ENCODE peak calls at places on chromosomes 1 and 21, in seven cellular contexts. P is progenitor cell of endocrine pancreas, V is A549, B is neural crest cell, L is fibroblast of villous mesenchyme, R is HFF-Myc, U is GM10248. K is an unnamed sample.
A peak's percentile ranks its signal among the peaks of the same experiment; 100 is the strongest.

GRCh38 chr1:52544665-52545525 is 8.0 kb downstream of the TUT4 start:
- DNase-seq in L (peak; percentile 31), V (no peak), B (no peak), R (no peak), U (no peak), P (no peak), K (no peak)

GRCh38 chr1:16275591-16275990 is 38.6 kb upstream of the CPLANE2 start:
- DNase-seq in P (no peak), L (no peak), R (no peak), U (no peak), B (no peak), V (no peak), K (no peak)

GRCh38 chr1:209850342-209850979 is 22.7 kb downstream of the UTP25 start:
- DNase-seq in U (peak; percentile 55), L (peak; percentile 74), B (peak; percentile 34), V (peak; percentile 55), R (no peak), P (peak; percentile 28), K (peak; percentile 84)

GRCh38 chr1:158043232-158043631 is 49.8 kb downstream of the KIRREL1 start:
- DNase-seq in V (no peak), P (no peak), L (no peak), R (no peak), U (no peak), B (peak; percentile 54), K (peak; percentile 45)

GRCh38 chr1:91768786-91769697 is 116.9 kb downstream of the TGFBR3 start:
- DNase-seq in V (no peak), U (no peak), B (no peak), R (no peak), P (no peak), L (no peak), K (no peak)

GRCh38 chr1:178632619-178633018 is 92.4 kb upstream of the RALGPS2 start:
- DNase-seq in P (no peak), B (no peak), V (no peak), R (no peak), L (no peak), U (no peak), K (peak; percentile 82)

GRCh38 chr1:200665851-200666250 is 3.9 kb downstream of the DDX59 start:
- DNase-seq in B (no peak), R (no peak), L (no peak), V (no peak), P (no peak), U (no peak), K (peak; percentile 88)

GRCh38 chr1:157628773-157629172 is 30.9 kb upstream of the FCRL4 start:
- DNase-seq in L (no peak), R (no peak), U (no peak), V (no peak), P (no peak), B (no peak), K (no peak)

GRCh38 chr1:225848044-225848955 is 33.9 kb downstream of the TMEM63A start:
- DNase-seq in B (no peak), L (peak; percentile 22), V (no peak), U (peak; percentile 67), P (no peak), R (no peak), K (no peak)

GRCh38 chr21:34807881-34808568 is 139.2 kb downstream of the CLIC6 start:
- DNase-seq in B (no peak), P (no peak), R (peak; percentile 48), U (peak; percentile 33), V (peak; percentile 70), L (peak; percentile 98), K (peak; percentile 97)

GRCh38 chr1:16612332-16613172 is 812 bp downstream of the NBPF1 start:
- DNase-seq in L (peak; percentile 96), B (peak; percentile 58), P (no peak), V (peak; percentile 62), R (peak; percentile 77), U (peak; percentile 62), K (peak; percentile 97)

GRCh38 chr21:45386728-45387371 is 18.1 kb upstream of the COL18A1 start:
- DNase-seq in P (no peak), R (peak; percentile 95), L (peak; percentile 97), U (no peak), V (peak; percentile 45), B (no peak), K (peak; percentile 87)

GRCh38 chr1:74161494-74161893 is 36.5 kb downstream of the LRRIQ3 start:
- DNase-seq in B (no peak), L (peak; percentile 0), V (no peak), U (no peak), R (no peak), P (no peak), K (no peak)

GRCh38 chr1:203289982-203290260 is 15.4 kb upstream of the BTG2 start:
- DNase-seq in P (no peak), V (no peak), U (no peak), R (no peak), L (no peak), B (no peak), K (no peak)

GRCh38 chr1:210239295-210240155 is 6.9 kb downstream of the SERTAD4 start:
- DNase-seq in P (no peak), R (peak; percentile 90), U (no peak), V (peak; percentile 51), L (peak; percentile 88), B (no peak), K (peak; percentile 97)

GRCh38 chr1:17829579-17829978 is 74.4 kb downstream of the ACTL8 start:
- DNase-seq in U (no peak), V (no peak), P (no peak), L (no peak), B (no peak), R (no peak), K (no peak)

GRCh38 chr1:161192476-161193465 is 6.1 kb downstream of the ADAMTS4 start:
- DNase-seq in B (peak; percentile 65), V (peak; percentile 72), R (no peak), U (peak; percentile 83), L (peak; percentile 76), P (peak; percentile 36), K (peak; percentile 78)

GRCh38 chr1:153919879-153920852 is 2.6 kb downstream of the GATAD2B start:
- DNase-seq in R (peak; percentile 65), B (no peak), P (no peak), V (peak; percentile 18), L (peak; percentile 37), U (no peak), K (peak; percentile 47)
- TF ChIP-seq CTCF in R (peak; percentile 21), B (peak; percentile 27), P (peak; percentile 12), V (no peak), L (peak; percentile 29), U (peak; percentile 57), K (peak; percentile 51)

DNA sequence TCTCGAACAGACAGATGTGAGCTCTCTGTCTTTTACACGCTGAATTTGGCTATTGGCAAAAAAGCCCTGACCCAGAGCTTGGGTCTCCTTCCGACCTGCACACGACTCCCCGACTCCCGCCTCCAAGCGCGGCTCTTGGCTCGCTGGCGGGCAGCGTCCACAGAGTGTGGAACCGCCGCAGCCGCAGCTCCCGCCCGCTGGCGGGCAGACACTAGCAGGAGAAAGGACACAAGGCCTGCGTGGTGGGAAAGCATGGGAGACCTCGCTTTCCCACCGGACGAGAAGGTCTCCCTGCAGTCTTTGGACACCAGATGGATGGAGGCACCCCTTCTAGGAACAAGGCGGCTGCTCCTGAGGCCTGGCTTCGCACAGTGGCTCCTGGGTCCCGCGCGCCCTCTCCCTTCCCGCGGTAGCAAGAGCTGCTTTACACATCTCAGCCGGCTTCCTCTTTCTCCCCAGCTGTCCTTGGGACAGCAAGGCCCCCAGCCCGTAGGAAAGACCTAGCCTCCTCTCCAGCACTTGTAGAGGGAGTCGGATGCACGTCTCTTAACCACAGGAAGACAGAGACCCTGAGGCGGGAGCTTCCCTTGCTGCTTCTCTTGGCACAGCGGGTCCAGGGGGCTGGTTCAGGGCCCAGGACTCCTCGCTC is 92.1 kb downstream of the PRKAB2 start:
- DNase-seq in P (no peak), V (no peak), B (no peak), R (no peak), L (no peak), U (no peak), K (no peak)
- TF ChIP-seq CTCF in P (no peak), V (no peak), B (no peak), R (no peak), L (no peak), U (no peak), K (no peak)

GRCh38 chr1:12031039-12031980 is 12.0 kb downstream of the MIIP start:
- DNase-seq in V (peak; percentile 28), L (peak; percentile 39), R (no peak), B (peak; percentile 23), P (no peak), U (peak; percentile 71), K (peak; percentile 27)
- TF ChIP-seq CTCF in V (peak; percentile 42), L (peak; percentile 71), R (peak; percentile 73), B (peak; percentile 47), P (peak; percentile 28), U (peak; percentile 66), K (peak; percentile 57)

GRCh38 chr1:182568647-182569284 is 20.3 kb downstream of the RNASEL start:
- DNase-seq in P (no peak), V (no peak), L (no peak), B (no peak), R (no peak), U (peak; percentile 27), K (no peak)
- TF ChIP-seq CTCF in P (no peak), V (no peak), L (no peak), B (no peak), R (no peak), U (no peak), K (no peak)

DNA sequence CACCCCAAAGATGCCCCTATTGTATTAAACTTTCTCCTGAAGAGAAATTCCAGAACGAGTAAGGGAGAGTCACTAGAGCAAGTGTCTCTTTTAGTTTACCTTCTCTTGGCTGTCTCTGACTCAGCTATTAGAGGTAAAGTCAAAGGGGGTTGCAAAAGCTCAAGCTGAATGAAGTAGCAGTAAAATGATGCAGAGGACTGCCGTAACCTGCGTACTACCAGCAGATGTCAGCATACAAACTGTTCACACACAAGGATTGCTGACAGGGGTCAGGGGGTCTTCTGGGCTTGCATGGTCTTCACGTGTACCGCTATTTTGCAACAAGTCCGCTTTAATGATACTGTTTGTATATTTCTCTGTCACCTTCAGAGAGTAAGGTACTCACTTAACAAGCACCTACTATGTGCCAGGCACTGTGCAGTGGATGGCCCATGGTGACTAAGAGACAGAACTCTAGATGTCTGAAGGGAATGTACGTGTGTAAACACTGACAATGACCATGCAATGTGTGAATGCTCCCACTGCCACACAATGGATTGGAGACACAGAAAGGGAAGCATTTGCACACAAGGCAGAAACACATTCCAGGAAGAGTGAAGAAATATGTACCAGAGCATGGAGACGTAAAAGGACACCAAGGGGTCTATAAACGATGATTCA is 34.9 kb downstream of the CHML start:
- DNase-seq in L (peak; percentile 17), P (no peak), B (no peak), R (no peak), V (peak; percentile 79), U (no peak), K (no peak)
- TF ChIP-seq CTCF in L (peak; percentile 23), P (peak; percentile 51), B (peak; percentile 45), R (peak; percentile 35), V (peak; percentile 47), U (no peak), K (no peak)

GRCh38 chr1:26175346-26175745 is 1.9 kb upstream of the CNKSR1 start:
- DNase-seq in R (no peak), U (no peak), B (no peak), V (no peak), P (no peak), L (no peak), K (no peak)
- TF ChIP-seq CTCF in R (no peak), U (no peak), B (no peak), V (no peak), P (no peak), L (no peak), K (no peak)

DNA sequence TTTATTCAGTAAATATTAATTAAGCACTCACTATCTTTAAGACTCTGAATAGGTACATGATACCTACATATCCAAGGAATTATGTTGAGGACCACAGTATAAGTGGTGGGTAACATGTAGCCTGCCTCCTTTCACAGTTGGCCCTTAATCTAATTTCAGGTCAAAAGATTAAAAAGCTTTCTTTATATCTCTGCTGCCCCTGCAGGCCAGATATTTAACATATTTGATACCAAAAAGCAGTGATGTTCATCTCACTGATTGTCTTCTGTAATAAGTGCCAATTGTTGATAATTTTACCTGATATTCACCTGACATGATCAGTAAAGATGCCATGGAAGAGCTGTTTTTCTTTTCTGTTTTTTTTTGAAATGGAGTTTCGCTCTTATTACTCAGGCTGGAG is 36.5 kb downstream of the RLF start:
- DNase-seq in U (no peak), V (no peak), R (no peak), L (no peak), P (no peak), B (no peak), K (no peak)
- TF ChIP-seq CTCF in U (no peak), V (peak; percentile 8), R (no peak), L (no peak), P (no peak), B (peak; percentile 34), K (no peak)